ENCODE peak calls at places on chromosomes 13 and 19, in four cellular contexts. B, Y, E and X are unnamed samples.

GRCh38 chr13:73945371-73945770 is 188.8 kb downstream of the KLF12 start:
- DNase-seq in B (no peak), E (no peak), Y (no peak), X (peak)

GRCh38 chr19:38869160-38869835 is 8.8 kb downstream of the RINL start:
- DNase-seq in E (no peak), B (peak), Y (no peak), X (no peak)

GRCh38 chr13:105918842-105919741 is 616.4 kb downstream of the EFNB2 start:
- DNase-seq in E (no peak), B (no peak), Y (no peak), X (peak)

GRCh38 chr19:33325920-33326319 is 23.6 kb upstream of the CEBPA start:
- DNase-seq in B (no peak), Y (no peak), E (no peak), X (peak)

GRCh38 chr13:32811297-32811800 is 204.9 kb upstream of the KL start:
- DNase-seq in Y (peak), E (no peak), B (peak), X (peak)

GRCh38 chr13:89695343-89696257 is 1651.9 kb upstream of the MIR17HG start:
- DNase-seq in Y (no peak), E (no peak), B (peak), X (peak)

GRCh38 chr19:5798244-5798643 is 6.6 kb upstream of the NRTN start:
- DNase-seq in B (no peak), E (no peak), Y (no peak), X (no peak)

GRCh38 chr13:35866801-35867200 is 264.4 kb downstream of the DCLK1 start:
- DNase-seq in B (no peak), E (no peak), Y (no peak), X (peak)

GRCh38 chr19:37874784-37875183 is 31.6 kb downstream of the WDR87 start:
- DNase-seq in B (no peak), Y (no peak), E (no peak), X (no peak)

DNA sequence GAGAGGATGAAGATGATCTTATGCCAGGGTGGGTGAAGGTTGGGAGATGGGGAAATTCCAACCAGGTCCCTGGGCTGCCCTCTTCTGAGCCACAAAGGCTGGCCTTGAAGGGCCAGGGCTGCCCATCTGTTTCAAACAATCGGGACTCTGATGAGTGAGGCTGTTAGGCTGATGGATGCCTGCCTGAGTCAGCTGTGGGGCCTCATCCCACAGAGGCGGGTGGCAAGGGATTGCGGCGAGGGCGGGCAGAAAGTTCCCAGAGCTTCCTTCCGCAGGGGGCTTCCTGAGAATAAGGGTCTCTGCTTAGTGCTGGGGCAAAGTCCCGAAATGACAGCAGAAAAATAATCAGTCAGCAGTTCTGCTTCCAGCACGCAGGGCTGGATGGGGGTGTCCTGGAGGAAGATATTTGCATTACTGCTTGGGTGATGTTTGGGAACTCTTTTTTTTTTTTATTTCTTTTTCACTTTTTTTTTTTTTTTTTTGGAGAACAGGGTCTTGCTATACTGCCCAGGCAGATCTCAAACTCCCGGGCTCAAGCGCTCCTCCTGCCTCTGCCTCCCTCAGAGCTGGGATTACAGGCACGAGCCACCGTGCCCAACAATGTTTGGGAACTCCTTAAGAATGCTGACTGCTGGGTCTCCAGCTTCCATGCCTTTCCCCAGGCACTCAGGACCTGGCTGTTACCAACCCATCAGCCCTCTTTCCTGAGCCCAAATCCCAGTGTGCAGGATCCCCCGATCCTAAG is 14.1 kb downstream of the SH3GL1 start:
- DNase-seq in B (no peak), E (no peak), Y (no peak), X (peak)
- TF ChIP-seq CTCF in B (no peak), E (no peak), Y (no peak), X (peak)

DNA sequence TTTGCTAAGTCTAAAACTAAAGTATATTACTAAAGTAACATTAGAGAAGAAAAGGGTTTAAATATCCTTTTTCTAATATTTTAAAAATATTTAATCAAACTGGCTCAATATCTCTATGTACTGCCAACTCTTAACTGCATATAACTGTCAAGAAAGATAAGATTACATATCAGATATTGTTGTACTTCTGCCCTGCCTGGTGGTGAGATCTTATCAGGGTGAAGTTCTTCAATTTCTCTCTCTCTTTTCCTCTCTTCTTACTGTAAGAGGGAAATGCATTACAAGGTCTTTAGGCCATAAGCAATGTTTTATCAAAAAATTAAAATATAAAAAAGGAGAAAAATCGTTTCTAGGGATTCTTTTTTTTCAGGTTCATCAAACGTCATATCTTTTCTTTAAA is 1625.5 kb upstream of the SLC10A2 start:
- DNase-seq in B (no peak), E (no peak), Y (no peak), X (no peak)
- TF ChIP-seq CTCF in B (no peak), E (no peak), Y (no peak), X (no peak)

GRCh38 chr19:52527134-52527953 is at the start of gene ZNF808:
- DNase-seq in E (peak), Y (peak), B (peak), X (peak)
- TF ChIP-seq CTCF in E (peak), Y (peak), B (peak), X (peak)

DNA sequence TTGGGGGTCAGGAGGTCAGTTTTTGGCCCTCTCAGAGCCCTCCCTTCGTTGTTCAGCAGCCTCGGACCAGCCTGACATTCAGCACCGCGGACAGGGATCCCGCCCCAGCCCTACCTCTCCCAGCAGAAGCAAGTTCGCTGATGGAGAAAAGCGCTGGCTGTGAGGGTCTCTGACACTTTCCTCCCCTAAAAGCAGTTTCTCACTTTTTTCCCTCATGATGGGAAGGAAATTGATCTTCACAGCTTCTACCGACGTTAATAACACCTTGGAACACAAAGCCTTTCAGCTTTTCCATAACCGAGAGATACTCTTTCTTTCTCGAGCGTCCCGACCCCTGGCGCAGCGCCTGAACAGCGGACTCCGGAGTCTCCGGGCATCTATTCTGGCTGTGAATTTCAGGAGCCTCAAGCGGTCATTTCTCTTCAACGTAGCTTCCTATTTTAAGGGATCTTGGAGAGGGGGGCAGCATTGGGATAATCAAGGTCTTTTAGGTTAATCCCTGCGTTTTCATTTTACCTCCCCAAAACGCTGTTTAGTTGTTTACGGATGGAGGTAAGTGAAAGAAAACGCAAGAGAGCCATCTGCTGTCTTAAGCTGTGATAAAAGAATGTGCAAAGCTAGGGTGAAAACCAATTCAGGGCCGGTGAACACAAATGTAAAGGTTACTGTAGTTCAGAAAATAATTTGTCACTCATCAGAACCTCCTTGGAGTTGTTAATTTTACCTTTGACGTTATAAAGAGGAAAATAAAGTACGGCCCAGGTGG is 467.2 kb downstream of the ITGBL1 start:
- DNase-seq in Y (no peak), B (peak), E (no peak), X (peak)
- TF ChIP-seq CTCF in Y (no peak), B (no peak), E (no peak), X (peak)

DNA sequence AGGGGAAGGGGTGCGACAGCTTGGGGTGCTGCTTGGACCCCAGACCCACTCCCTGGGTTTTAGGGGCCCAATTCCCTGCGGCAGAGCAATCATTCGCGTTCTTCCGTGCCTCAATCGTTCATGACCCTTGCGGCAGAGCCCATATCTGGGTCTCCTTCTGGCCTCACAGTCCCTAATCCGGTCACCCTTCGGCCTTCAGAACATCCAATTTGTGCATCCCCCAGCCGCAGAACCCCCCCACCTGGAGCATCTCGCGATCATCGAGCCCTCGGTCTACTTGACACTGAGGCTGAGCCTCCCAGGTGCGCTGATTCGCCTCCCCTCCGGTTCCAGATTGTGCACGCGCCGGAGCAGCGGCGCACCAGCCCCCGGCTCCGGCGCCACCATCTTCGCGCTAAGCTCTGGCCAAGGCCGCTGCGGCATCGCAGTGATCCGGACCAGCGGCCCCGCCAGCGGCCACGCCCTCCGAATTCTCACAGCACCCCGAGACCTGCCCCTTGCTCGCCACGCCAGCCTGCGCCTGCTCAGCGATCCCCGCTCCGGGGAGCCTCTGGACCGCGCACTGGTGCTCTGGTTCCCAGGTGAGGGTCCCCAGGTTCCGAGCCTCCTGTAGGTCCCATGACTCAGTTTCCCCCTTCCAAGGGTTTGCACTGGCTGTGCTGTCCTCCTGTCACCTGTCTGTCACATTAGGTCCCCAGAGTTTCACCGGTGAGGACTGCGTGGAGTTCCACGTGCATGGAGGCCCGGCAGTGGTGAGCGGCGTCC is 504 bp downstream of the GTPBP3 start:
- DNase-seq in B (peak), E (no peak), Y (no peak), X (no peak)
- TF ChIP-seq CTCF in B (no peak), E (no peak), Y (no peak), X (no peak)

GRCh38 chr13:102347490-102347889 is 54.4 kb downstream of the FGF14 start:
- DNase-seq in E (no peak), Y (no peak), B (no peak), X (no peak)
- TF ChIP-seq CTCF in E (no peak), Y (no peak), B (no peak), X (no peak)